ENCODE peak calls at places on chromosomes 16 and 17, in six cellular contexts. Q, S, U, G, O and A are unnamed samples.
A peak's percentile ranks its signal among the peaks of the same experiment; 100 is the strongest.

GRCh38 chr16:68503334-68503733 is 35.8 kb upstream of the ZFP90 start:
- DNase-seq in Q (no peak), S (no peak), U (no peak), G (no peak), O (no peak), A (no peak)

GRCh38 chr16:66919569-66920472 is 1.1 kb upstream of the CDH16 start:
- DNase-seq in Q (no peak), S (no peak), U (no peak), G (no peak), O (no peak), A (no peak)

GRCh38 chr16:29814592-29814991 is 1.4 kb upstream of the PAGR1 start:
- DNase-seq in Q (no peak), S (no peak), U (no peak), G (no peak), O (no peak), A (no peak)

GRCh38 chr17:7307686-7308624 is 527 bp downstream of the EIF5A start:
- DNase-seq in Q (peak; percentile 56), S (no peak), U (peak; percentile 82), G (peak; percentile 60), O (peak; percentile 46), A (no peak)

GRCh38 chr16:12907670-12908233 is 6.4 kb downstream of the SHISA9 start:
- DNase-seq in Q (no peak), S (no peak), U (peak; percentile 52), G (no peak), O (no peak), A (peak; percentile 22)

GRCh38 chr16:50467943-50468748 is 80.0 kb upstream of the NKD1 start:
- DNase-seq in Q (no peak), S (no peak), U (peak; percentile 26), G (peak; percentile 11), O (peak; percentile 69), A (peak; percentile 97)

GRCh38 chr17:80658821-80659220 is 114.2 kb downstream of the RPTOR start:
- DNase-seq in Q (no peak), S (no peak), U (no peak), G (no peak), O (no peak), A (no peak)

GRCh38 chr16:70706948-70707465 is 21.2 kb upstream of the MTSS2 start:
- DNase-seq in Q (peak; percentile 56), S (no peak), U (no peak), G (no peak), O (no peak), A (no peak)

GRCh38 chr16:1975432-1976215 is 3.8 kb downstream of the TBL3 start:
- DNase-seq in Q (no peak), S (no peak), U (no peak), G (no peak), O (no peak), A (no peak)

DNA sequence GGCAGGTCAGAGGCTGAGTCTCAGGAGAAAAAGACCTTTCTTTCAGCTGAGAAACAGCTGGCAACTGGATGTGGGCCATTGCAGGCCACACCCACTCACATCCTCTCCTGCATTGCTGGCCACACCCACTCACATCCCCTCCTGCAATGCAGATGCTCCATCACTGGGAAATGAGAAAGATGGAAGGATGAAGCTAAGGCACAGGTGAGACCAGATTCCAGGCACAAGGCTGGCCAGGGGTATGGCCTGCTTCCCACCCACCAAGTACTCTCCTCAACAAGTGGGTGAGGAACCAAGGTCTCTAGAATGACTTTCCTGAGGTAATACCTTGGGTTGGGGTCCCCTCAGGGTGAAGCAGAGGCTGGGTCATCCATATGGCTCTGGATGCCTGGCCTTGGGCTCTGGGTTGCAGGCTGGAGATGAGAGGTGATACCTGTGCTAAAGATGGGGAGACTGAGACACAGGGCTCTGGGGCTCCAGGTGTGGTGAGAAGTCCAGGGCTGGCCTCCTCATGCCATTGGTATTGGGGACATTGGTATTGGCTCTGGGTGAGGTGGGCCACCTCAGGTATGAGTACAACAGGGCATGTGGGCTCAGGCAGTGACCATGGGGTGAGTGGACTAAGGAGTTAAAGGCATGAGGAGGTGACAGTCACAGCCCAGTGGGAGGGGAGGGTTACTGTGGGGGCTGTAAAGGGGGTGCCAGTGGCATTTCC is 1726.8 kb downstream of the TP53TG3F start:
- DNase-seq in Q (no peak), S (no peak), U (no peak), G (no peak), O (no peak), A (no peak)
- H3K9me3 ChIP-seq in Q (peaks cover 4% of the 10 kb centered on the region), S (no peaks in the 10 kb centered on the region), U (peaks cover 58% of the 10 kb centered on the region), G (no peaks in the 10 kb centered on the region), O (peaks cover 3% of the 10 kb centered on the region), A (peaks cover 73% of the 10 kb centered on the region)

DNA sequence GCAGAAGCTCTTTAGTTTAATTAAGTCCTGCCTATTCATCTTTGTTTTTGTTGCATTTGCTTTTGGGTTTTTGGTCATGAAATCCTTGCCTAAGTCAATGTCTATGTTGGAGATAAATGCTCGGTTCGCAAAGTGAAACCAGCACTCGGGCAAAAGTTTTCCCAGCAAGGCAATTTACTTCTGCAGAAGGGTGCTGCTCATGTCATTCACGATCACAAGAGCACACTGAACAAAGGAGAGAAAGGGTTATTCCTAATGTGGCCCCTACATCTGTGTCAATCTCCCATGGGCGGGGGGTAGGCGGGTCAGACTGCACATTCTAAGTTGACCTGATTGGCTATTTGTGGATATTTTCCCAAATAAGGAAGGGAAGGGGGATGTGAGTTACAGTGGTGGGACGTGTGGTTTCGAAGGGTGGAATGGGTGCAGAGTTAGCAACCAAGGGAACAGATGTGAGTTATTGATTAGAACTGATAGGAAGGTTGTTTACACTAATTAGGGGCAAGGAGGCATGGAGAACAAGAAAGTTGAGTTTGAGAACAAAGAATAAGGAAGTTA is 23.0 kb downstream of the ATF7IP2 start:
- DNase-seq in Q (no peak), S (no peak), U (peak; percentile 50), G (no peak), O (no peak), A (peak; percentile 38)
- H3K9me3 ChIP-seq in Q (no peaks in the 10 kb centered on the region), S (peaks cover 22% of the 10 kb centered on the region), U (peaks cover 30% of the 10 kb centered on the region), G (peaks cover 50% of the 10 kb centered on the region), O (no peaks in the 10 kb centered on the region), A (peaks cover 46% of the 10 kb centered on the region)

DNA sequence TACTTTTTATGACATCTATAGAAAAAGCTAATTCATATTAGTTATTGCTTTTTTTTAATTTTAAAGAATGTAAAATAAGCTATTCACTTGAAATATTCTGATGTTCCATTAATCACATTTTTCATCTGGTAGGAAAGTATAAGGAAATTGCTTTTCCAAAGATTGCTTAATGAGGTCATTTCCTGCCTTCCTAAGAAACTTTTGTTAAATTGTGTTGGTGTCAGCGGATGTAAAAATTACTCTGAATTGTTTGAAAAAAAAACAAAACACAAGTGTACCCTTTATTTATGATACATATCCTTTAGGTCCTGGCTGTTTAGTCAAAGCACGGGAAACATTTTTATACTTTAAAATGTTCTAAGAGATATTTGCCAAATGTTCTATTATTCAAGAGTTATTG is 1357.4 kb upstream of the GOT2 start:
- DNase-seq in Q (no peak), S (no peak), U (no peak), G (no peak), O (no peak), A (no peak)
- H3K9me3 ChIP-seq in Q (no peaks in the 10 kb centered on the region), S (no peaks in the 10 kb centered on the region), U (peaks cover 15% of the 10 kb centered on the region), G (peaks cover 3% of the 10 kb centered on the region), O (no peaks in the 10 kb centered on the region), A (peaks cover 55% of the 10 kb centered on the region)

DNA sequence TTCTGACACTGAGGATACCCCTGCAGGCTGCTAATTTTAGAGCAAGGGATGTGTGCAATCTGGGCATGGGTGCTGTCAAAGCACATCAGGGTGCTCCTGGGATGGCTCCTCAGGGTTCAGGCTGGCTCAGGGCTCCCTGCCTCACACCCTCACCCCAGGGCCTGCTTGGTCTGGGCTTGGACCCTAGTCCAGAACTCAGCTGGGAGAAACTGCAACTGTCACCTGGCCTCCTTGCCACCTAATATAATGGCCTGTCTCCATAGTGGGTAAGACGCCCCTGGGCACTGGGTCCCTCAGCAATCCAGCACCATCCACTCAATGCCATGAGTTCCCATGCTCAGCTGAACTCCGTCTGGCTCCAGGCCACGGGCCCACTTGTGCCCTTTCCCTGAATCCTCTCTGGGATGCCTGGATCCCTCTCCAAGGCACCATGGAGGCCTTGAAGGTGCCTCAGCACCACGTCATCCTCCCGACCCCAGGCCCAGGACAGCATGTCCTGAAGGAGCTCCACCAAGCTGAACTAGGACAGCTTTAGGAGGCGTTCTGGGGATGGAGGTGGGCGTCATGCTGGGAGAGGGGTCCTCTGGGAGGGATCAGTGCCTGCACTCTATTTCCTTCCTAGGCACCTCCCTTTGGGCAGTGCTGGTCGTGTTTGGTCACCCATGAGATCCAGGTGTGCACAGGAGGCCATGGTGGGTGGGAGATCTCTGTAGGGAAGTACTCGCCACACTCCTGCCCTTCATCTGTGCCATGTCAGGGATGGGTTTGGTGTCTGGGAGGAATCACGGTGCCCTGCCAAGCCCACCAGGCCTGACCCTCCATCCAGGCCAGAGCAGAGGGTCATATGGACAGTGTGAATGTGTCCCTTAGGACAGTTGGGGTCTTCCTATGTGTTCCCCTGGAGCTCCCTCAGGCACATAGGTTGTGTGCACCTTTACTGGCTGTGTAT is 1688.4 kb downstream of the TP53TG3F start:
- DNase-seq in Q (no peak), S (no peak), U (no peak), G (no peak), O (no peak), A (no peak)
- H3K9me3 ChIP-seq in Q (no peaks in the 10 kb centered on the region), S (no peaks in the 10 kb centered on the region), U (peaks cover 46% of the 10 kb centered on the region), G (peaks cover 12% of the 10 kb centered on the region), O (peaks cover 8% of the 10 kb centered on the region), A (peaks cover 98% of the 10 kb centered on the region)

DNA sequence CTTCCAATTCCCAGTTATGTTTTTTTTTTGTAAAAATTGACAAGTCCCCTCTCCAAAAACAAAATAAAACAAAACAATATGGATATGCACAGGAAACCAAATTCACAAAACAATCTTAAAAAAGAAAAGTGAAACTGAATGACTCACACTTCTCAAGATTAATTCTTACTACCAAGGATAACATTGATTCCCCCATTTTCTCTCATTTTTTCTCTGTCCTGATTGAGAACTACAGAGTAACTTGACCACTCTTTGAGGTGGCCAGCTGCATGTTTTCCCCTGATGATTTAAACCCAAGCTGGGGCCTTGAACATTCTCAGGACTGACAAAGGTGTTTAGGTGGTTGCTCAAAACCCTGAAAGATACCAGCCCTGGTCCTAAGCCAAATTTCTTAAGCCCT is 149.0 kb downstream of the AHSP start:
- DNase-seq in Q (no peak), S (no peak), U (no peak), G (no peak), O (no peak), A (no peak)
- H3K9me3 ChIP-seq in Q (no peaks in the 10 kb centered on the region), S (no peaks in the 10 kb centered on the region), U (no peaks in the 10 kb centered on the region), G (no peaks in the 10 kb centered on the region), O (no peaks in the 10 kb centered on the region), A (peaks cover 4% of the 10 kb centered on the region)

DNA sequence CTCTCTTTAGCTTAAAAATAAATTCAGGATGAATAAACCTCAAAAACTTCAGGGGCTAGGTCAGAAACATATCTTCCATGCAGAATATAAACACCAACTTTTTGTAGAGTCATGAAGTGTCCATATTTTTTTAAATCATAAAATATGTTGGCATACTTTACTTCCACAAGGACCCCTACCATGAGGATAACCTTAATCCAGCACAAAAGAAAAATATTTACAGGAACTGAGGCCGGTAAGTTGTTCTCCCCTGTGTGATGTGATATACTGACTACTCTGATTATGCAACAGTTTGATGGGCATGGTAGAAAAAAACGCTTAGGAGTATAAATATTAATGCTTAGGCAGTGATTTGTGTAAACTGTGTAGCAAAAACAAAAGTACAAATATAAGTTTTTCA is 264.8 kb upstream of the CDH11 start:
- DNase-seq in Q (no peak), S (no peak), U (no peak), G (no peak), O (no peak), A (no peak)
- H3K9me3 ChIP-seq in Q (no peaks in the 10 kb centered on the region), S (no peaks in the 10 kb centered on the region), U (no peaks in the 10 kb centered on the region), G (no peaks in the 10 kb centered on the region), O (no peaks in the 10 kb centered on the region), A (peaks cover 39% of the 10 kb centered on the region)

GRCh38 chr16:73298562-73298961 is 250.6 kb upstream of the ZFHX3 start:
- DNase-seq in Q (peak; percentile 52), S (no peak), U (no peak), G (no peak), O (no peak), A (peak; percentile 9)
- H3K9me3 ChIP-seq in Q (no peaks in the 10 kb centered on the region), S (no peaks in the 10 kb centered on the region), U (no peaks in the 10 kb centered on the region), G (no peaks in the 10 kb centered on the region), O (no peaks in the 10 kb centered on the region), A (no peaks in the 10 kb centered on the region)